ENCODE peak calls at places on chromosomes 2 and 18, in nine cellular contexts. D is CD8-positive, alpha-beta T cell; Q is OCI-LY7; S is GM23338; M is prostate gland; P is IMR-90; I is thoracic aorta; A is upper lobe of left lung; L is vagina. W is an unnamed sample.

GRCh38 chr2:119243621-119244020 is 20.0 kb downstream of the STEAP3 start:
- DNase-seq in D (no peak), Q (no peak), S (no peak), M (no peak), P (no peak), I (no peak), A (no peak), L (no peak), W (no peak)

GRCh38 chr2:218852911-218853667 is 6.5 kb upstream of the WNT6 start:
- DNase-seq in D (peak; percentile 36), Q (peak; percentile 67), S (peak; percentile 89), M (peak; percentile 52), P (peak; percentile 52), I (no peak), A (no peak), L (no peak), W (no peak)

GRCh38 chr2:137964066-137964858 is at the start of gene HNMT:
- DNase-seq in D (no peak), Q (no peak), S (peak; percentile 49), M (peak; percentile 47), P (peak; percentile 55), I (no peak), A (peak; percentile 4), L (no peak), W (no peak)

GRCh38 chr2:189129971-189130370 is 49.6 kb downstream of the COL5A2 start:
- DNase-seq in D (no peak), Q (no peak), S (no peak), M (no peak), P (peak; percentile 91), I (no peak), A (no peak), L (no peak), W (no peak)

GRCh38 chr2:174617120-174617519 is 19.5 kb upstream of the WIPF1 start:
- DNase-seq in D (no peak), Q (no peak), S (no peak), M (no peak), P (no peak), I (no peak), A (no peak), L (no peak), W (no peak)

GRCh38 chr2:215535125-215535668 is 99.3 kb upstream of the FN1 start:
- DNase-seq in D (no peak), Q (no peak), S (no peak), M (no peak), P (no peak), I (no peak), A (no peak), L (no peak), W (no peak)

GRCh38 chr2:161165811-161166210 is 5.6 kb downstream of the TANK start:
- DNase-seq in D (no peak), Q (no peak), S (no peak), M (no peak), P (peak; percentile 11), I (no peak), A (no peak), L (no peak), W (no peak)

GRCh38 chr2:241270531-241270930 is 44.9 kb downstream of the HDLBP start:
- DNase-seq in D (no peak), Q (no peak), S (no peak), M (no peak), P (no peak), I (no peak), A (no peak), L (no peak), W (no peak)

GRCh38 chr18:46401486-46402115 is 255.4 kb downstream of the LOXHD1 start:
- DNase-seq in D (no peak), Q (no peak), S (no peak), M (no peak), P (no peak), I (no peak), A (no peak), L (no peak), W (no peak)

GRCh38 chr2:161484061-161484460 is 68.0 kb downstream of the TBR1 start:
- DNase-seq in D (no peak), Q (no peak), S (no peak), M (no peak), P (no peak), I (no peak), A (no peak), L (no peak), W (no peak)

GRCh38 chr2:55992465-55992864 is 68.9 kb upstream of the EFEMP1 start:
- DNase-seq in D (no peak), Q (no peak), S (no peak), M (peak; percentile 4), P (peak; percentile 100), I (peak; percentile 57), A (no peak), L (no peak), W (no peak)

GRCh38 chr18:5626130-5626880 is 82.5 kb upstream of the EPB41L3 start:
- DNase-seq in D (no peak), Q (no peak), S (no peak), M (no peak), P (no peak), I (no peak), A (no peak), L (no peak), W (no peak)

GRCh38 chr18:3042337-3042736 is 29.4 kb upstream of the LPIN2 start:
- DNase-seq in D (no peak), Q (no peak), S (no peak), M (no peak), P (no peak), I (no peak), A (no peak), L (no peak), W (no peak)

GRCh38 chr2:156437876-156438410 is 1.8 kb downstream of the GPD2 start:
- DNase-seq in D (no peak), Q (no peak), S (no peak), M (no peak), P (no peak), I (no peak), A (no peak), L (no peak), W (no peak)

DNA sequence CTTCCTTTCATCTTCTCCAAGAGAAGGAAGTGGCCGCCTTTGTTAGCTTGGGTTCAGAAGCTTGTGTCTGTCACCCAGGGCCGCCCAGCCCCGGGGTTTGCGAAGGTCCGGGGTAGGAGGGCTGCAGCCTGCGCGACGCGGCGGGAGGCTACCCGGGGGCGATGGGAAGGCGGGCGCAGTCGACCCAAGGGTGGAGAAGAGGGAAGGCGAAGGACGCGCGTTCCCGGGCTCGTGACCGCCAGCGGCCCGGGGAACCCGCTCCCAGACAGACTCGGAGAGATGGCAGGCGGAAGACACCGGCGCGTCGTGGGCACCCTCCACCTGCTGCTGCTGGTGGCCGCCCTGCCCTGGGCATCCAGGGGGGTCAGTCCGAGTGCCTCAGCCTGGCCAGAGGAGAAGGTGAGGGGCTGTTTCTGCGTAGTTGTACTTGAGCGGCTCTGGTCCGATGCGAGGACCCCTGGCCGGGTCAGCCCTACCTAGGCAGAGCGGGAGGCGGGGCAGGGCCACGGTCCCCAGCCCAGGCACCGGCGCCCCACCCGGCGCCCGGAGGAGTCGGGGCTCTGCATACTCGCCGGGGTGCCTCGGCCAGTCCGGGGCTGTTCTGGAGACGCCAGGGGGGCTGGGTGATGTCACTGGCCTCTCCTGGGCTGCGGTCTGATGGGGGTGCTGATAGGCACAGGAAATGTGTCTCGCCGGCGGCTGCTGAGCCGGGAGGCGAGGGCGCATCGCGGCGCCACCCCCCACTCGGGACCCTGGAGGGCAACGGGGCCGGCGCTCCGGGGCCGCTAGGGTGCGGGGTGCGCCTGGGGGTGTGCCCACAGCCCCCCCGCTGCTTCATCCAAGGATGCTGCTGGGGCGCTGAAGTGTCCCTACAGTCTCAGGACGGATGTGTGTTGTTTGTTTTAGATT is at the start of gene QPCT:
- DNase-seq in D (peak; percentile 47), Q (peak; percentile 68), S (peak; percentile 46), M (peak; percentile 10), P (peak; percentile 44), I (no peak), A (peak; percentile 89), L (no peak), W (no peak)
- H3K4me3 ChIP-seq in D (peak within 1 kb of the TSS; percentile 55), Q (peak within 1 kb of the TSS; percentile 70), S (peak within 1 kb of the TSS; percentile 79), M (peak within 1 kb of the TSS; percentile 45), P (peak within 1 kb of the TSS; percentile 56), I (peak within 1 kb of the TSS; percentile 79), A (peak within 1 kb of the TSS; percentile 47), L (peak within 1 kb of the TSS; percentile 62), W (peak within 1 kb of the TSS; percentile 57)

GRCh38 chr2:22734373-22735045 is 650.5 kb upstream of the KLHL29 start:
- DNase-seq in D (no peak), Q (no peak), S (no peak), M (no peak), P (no peak), I (no peak), A (no peak), L (no peak), W (no peak)

GRCh38 chr2:22737144-22737543 is 647.8 kb upstream of the KLHL29 start:
- DNase-seq in D (no peak), Q (no peak), S (peak; percentile 2), M (no peak), P (no peak), I (no peak), A (no peak), L (no peak), W (no peak)
- TF ChIP-seq CTCF in D (no peak), Q (peak; percentile 52), S (peak; percentile 29), M (no peak), P (no peak), I (no peak), A (no peak), L (no peak), W (no peak)

DNA sequence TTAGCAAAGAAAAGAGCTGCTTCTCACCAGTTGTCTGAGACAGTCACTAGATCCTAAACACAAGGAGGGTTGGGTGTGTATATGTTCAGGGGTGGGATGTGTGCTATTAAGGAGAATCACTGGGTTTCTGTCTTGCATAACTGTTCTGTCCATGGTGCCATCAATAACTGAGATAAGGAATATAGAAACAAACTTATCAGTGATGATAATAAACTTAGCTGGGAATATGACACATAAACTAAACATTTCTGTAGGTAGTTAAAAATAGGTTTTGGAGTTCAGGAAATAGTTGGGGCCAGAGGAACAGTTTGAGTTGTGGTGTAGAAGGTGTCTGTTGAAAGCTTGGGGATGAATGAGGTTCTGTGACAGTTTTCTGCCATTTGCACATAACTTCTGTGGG is 17.4 kb downstream of the NAPG start:
- DNase-seq in D (no peak), Q (no peak), S (no peak), M (no peak), P (peak; percentile 56), I (no peak), A (no peak), L (no peak), W (no peak)
- H3K36me3 ChIP-seq in D (peaks cover 43% of the 10 kb centered on the region), Q (peaks cover 95% of the 10 kb centered on the region), S (peaks cover 25% of the 10 kb centered on the region), M (no peaks in the 10 kb centered on the region), P (peaks cover 41% of the 10 kb centered on the region), I (peaks cover 33% of the 10 kb centered on the region), A (peaks cover 64% of the 10 kb centered on the region), L (no peaks in the 10 kb centered on the region), W (peaks cover 30% of the 10 kb centered on the region)

DNA sequence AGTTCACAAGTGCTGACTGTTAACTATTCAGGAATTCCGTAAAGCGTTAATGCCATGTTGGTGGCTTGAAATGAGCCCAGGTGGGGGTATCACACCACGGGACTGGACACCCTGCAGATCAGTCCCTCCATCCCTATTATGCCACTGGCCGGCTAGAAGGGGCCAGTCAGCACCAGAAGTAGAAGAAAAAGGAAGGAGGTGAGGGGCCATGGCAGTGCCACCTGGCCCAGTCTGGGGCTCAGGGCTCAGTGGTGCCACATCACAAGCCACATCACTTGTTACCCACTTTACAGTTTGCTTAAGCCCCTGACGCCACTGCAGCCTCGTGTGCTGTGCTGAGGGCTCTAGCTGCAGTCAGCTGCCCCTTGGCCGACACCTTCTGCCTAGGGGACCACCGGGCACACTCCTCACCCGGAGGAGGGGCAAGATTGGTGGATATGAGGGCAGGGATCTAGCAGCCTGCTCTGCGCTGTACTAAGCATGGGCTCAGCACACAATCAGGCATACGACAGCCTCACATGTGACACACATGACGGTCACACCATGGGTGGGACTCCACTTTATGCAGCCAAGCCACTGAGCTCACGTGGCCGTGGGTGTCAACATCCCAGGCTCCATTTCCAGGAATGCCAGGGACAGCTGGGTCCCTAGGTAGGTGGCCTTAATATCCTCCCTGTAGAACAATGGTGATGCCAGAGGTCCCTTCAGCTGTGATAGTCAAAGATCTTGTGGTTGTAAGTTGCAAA is 3.6 kb downstream of the LIMS2 start:
- DNase-seq in D (no peak), Q (no peak), S (no peak), M (no peak), P (no peak), I (no peak), A (peak; percentile 39), L (no peak), W (no peak)
- H3K4me3 ChIP-seq in D (no peak overlapping the region), Q (no peak overlapping the region), S (no peak overlapping the region), M (no peak overlapping the region), P (no peak overlapping the region), I (peak overlapping the region; percentile 96), A (peak overlapping the region; percentile 57), L (peak overlapping the region; percentile 58), W (peak overlapping the region; percentile 55)